ENCODE peak calls at places on chromosomes 13 and 19, in seven cellular contexts. Y is heart right ventricle, N is tibial nerve, J is cardiac muscle cell, H is psoas muscle, U is fibroblast of pulmonary artery, I is body of pancreas. G is an unnamed sample.

GRCh38 chr13:71408416-71408815 is 458.6 kb downstream of the DACH1 start:
- DNase-seq in N (no peak), I (no peak), H (no peak), U (no peak), Y (no peak), J (no peak), G (no peak)

GRCh38 chr19:518292-519231 is 11.3 kb downstream of the TPGS1 start:
- DNase-seq in N (no peak), I (no peak), U (peak), J (peak), H (peak), Y (no peak), G (peak)

GRCh38 chr19:42468273-42468796 is 25.6 kb upstream of the CXCL17 start:
- DNase-seq in N (no peak), I (no peak), H (no peak), U (peak), Y (no peak), J (no peak), G (no peak)

GRCh38 chr13:100210966-100211710 is 122.2 kb downstream of the PCCA start:
- DNase-seq in J (no peak), Y (no peak), N (no peak), H (no peak), I (no peak), U (no peak), G (no peak)

GRCh38 chr13:27619711-27620376 is 485 bp downstream of the LNX2 start:
- DNase-seq in I (no peak), Y (peak), U (peak), J (no peak), H (peak), N (peak), G (no peak)

GRCh38 chr13:74074723-74075122 is 59.5 kb downstream of the KLF12 start:
- DNase-seq in U (peak), I (no peak), J (no peak), H (no peak), N (no peak), Y (no peak), G (no peak)

GRCh38 chr13:94988654-94989053 is 276.3 kb upstream of the SOX21 start:
- DNase-seq in J (no peak), Y (no peak), U (peak), N (no peak), H (no peak), I (no peak), G (no peak)

GRCh38 chr19:52307275-52307674 is 10.3 kb downstream of the ZNF480 start:
- DNase-seq in J (no peak), I (no peak), Y (no peak), N (no peak), U (peak), H (no peak), G (peak)

GRCh38 chr13:33882804-33883203 is 64.9 kb downstream of the RFC3 start:
- DNase-seq in U (no peak), I (no peak), J (no peak), N (no peak), H (no peak), Y (no peak), G (no peak)

GRCh38 chr13:66560189-66560588 is 669.9 kb downstream of the PCDH9 start:
- DNase-seq in J (no peak), Y (no peak), N (no peak), I (no peak), U (no peak), H (no peak), G (no peak)

GRCh38 chr19:1970003-1970805 is 29.2 kb downstream of the CSNK1G2 start:
- DNase-seq in U (no peak), N (no peak), I (no peak), Y (no peak), H (no peak), J (no peak), G (no peak)

GRCh38 chr13:73201601-73202000 is 142.8 kb downstream of the KLF5 start:
- DNase-seq in Y (no peak), N (no peak), J (no peak), H (no peak), U (no peak), I (no peak), G (no peak)

GRCh38 chr19:51458051-51458645 is at the start of gene SIGLEC8:
- DNase-seq in N (no peak), U (no peak), J (no peak), H (no peak), Y (no peak), I (no peak), G (no peak)

GRCh38 chr19:5553892-5554291 is 13.9 kb downstream of the TINCR start:
- DNase-seq in Y (no peak), N (no peak), U (no peak), J (no peak), I (no peak), H (no peak), G (no peak)

GRCh38 chr13:99269627-99270252 is 11.6 kb upstream of the GPR18 start:
- DNase-seq in I (no peak), J (peak), Y (no peak), N (no peak), U (peak), H (no peak), G (no peak)

GRCh38 chr13:29749401-29750177 is 100.8 kb downstream of the UBL3 start:
- DNase-seq in N (no peak), I (no peak), H (peak), U (peak), Y (no peak), J (no peak), G (no peak)

GRCh38 chr13:21069561-21070004 is 8.2 kb upstream of the LATS2 start:
- DNase-seq in H (no peak), U (peak), N (no peak), Y (no peak), J (no peak), I (no peak), G (peak)

GRCh38 chr13:113064000-113064533 is 41.5 kb upstream of the F7 start:
- DNase-seq in H (no peak), Y (peak), I (no peak), U (no peak), N (no peak), J (no peak), G (no peak)

GRCh38 chr13:38703255-38703654 is 16.4 kb downstream of the FREM2 start:
- DNase-seq in J (no peak), U (no peak), N (no peak), I (no peak), H (no peak), Y (no peak), G (no peak)

DNA sequence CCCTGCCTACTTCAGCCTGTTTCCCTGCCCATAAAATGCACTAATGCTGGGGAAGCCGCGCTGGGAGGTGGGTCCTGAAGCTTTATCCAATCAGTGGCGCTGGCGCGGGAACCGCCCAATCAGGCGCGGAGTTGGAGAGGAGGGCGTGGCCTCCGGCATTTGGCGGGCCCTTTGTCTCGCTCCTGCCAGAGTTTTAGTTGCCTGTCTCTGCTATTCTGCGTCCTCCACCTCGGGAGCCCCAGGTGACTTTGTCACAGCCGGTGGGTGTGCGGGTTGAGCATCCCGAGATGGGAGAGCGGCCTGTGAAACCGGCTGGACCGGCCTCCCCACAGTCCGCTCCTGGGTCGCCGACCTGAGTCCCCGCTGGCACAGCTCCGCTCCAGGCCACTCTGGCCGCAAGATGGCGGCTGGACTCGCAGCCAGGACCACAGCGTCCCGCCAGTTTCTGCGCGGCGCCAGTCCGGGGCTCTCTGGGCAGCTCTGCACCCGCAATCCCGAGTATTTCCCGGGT is 30.7 kb upstream of the ZNF429 start:
- DNase-seq in N (peak), I (peak), J (peak), U (peak), Y (peak), H (peak), G (no peak)
- H3K4me3 ChIP-seq in N (peak), I (peak), J (peak), U (peak), Y (peak), H (peak), G (no peak)

GRCh38 chr19:36488816-36489138 is 584 bp downstream of the ZNF566 start:
- DNase-seq in I (peak), Y (no peak), N (no peak), J (peak), H (peak), U (no peak), G (peak)
- TF ChIP-seq CTCF in I (no peak), Y (no peak), N (no peak), J (no peak), H (no peak), U (no peak), G (no peak)

GRCh38 chr19:7668842-7669241 is at the start of gene RETN:
- DNase-seq in J (no peak), U (no peak), H (no peak), N (no peak), Y (no peak), I (no peak), G (no peak)
- H3K4me3 ChIP-seq in J (peak), U (no peak), H (no peak), N (no peak), Y (no peak), I (no peak), G (peak)

GRCh38 chr19:30222428-30222873 is 149.7 kb upstream of the ZNF536 start:
- DNase-seq in I (no peak), U (no peak), J (peak), Y (peak), H (no peak), N (no peak), G (no peak)
- TF ChIP-seq CTCF in I (peak), U (peak), J (peak), Y (peak), H (peak), N (peak), G (peak)

GRCh38 chr13:111203742-111204386 is 88.8 kb downstream of the ARHGEF7 start:
- DNase-seq in U (no peak), H (no peak), J (no peak), I (no peak), Y (no peak), N (no peak), G (no peak)

GRCh38 chr13:111204438-111205177 is 89.5 kb downstream of the ARHGEF7 start:
- DNase-seq in U (peak), I (peak), J (no peak), H (peak), N (peak), Y (peak), G (no peak)

GRCh38 chr13:111202745-111203144 is 87.6 kb downstream of the ARHGEF7 start:
- DNase-seq in N (no peak), J (no peak), U (peak), Y (no peak), H (no peak), I (no peak), G (no peak)

GRCh38 chr13:111201304-111201940 is 86.3 kb downstream of the ARHGEF7 start:
- DNase-seq in H (no peak), I (no peak), J (no peak), Y (no peak), U (no peak), N (no peak), G (no peak)

DNA sequence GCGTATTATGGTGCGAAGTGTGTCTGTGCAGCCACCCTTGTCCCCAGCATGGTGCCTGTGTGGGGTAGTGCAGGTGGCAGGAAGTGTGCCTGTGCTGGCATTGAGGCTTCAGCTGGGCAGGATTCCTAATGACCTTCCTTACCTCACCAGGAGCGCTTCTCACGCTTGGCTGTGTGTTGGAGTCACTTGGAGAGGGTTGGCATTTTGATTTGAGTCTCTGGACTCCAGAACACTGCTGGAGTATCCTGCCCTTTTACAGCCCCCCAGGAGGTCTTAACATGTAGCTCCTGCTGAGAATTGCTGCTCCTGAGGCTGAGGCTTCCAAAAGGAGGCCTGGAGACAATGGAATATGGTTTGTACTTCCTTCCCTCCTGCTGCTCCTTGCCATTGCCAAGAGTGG is 87.0 kb downstream of the ARHGEF7 start:
- DNase-seq in U (no peak), J (no peak), Y (no peak), I (no peak), H (no peak), N (no peak), G (no peak)
- H3K4me3 ChIP-seq in U (no peak), J (no peak), Y (no peak), I (no peak), H (no peak), N (no peak), G (no peak)

GRCh38 chr13:49553888-49554287 is 31.5 kb downstream of the RCBTB1 start:
- DNase-seq in Y (no peak), U (no peak), N (no peak), H (no peak), I (no peak), J (no peak), G (no peak)

GRCh38 chr13:49551245-49551644 is 34.1 kb downstream of the RCBTB1 start:
- DNase-seq in U (no peak), N (no peak), Y (no peak), I (no peak), H (no peak), J (no peak), G (no peak)

GRCh38 chr13:49546559-49546958 is 38.8 kb downstream of the RCBTB1 start:
- DNase-seq in H (no peak), I (no peak), J (no peak), Y (no peak), U (no peak), N (no peak), G (no peak)

GRCh38 chr13:49545661-49546060 is 39.7 kb downstream of the RCBTB1 start:
- DNase-seq in N (no peak), I (no peak), Y (no peak), U (no peak), H (no peak), J (no peak), G (peak)

GRCh38 chr13:49549289-49549688 is 36.1 kb downstream of the RCBTB1 start:
- DNase-seq in U (no peak), H (no peak), Y (no peak), J (no peak), N (no peak), I (peak), G (no peak)
- TF ChIP-seq CTCF in U (no peak), H (peak), Y (peak), J (no peak), N (no peak), I (peak), G (no peak)

GRCh38 chr13:30848332-30849027 is 57.6 kb upstream of the MEDAG start:
- DNase-seq in N (no peak), J (no peak), H (no peak), U (no peak), I (no peak), Y (no peak), G (no peak)
- H3K4me3 ChIP-seq in N (no peak), J (no peak), H (no peak), U (peak), I (no peak), Y (no peak), G (no peak)